ENCODE peak calls at places on chromosomes 11 and 22, in four cellular contexts. X is CD8-positive, alpha-beta T cell; V is naive thymus-derived CD4-positive, alpha-beta T cell; L is cardiac muscle cell. E is an unnamed sample.

GRCh38 chr22:42468841-42469240 is 36.6 kb upstream of the NFAM1 start:
- DNase-seq in X (no peak), V (no peak), L (no peak), E (no peak)

GRCh38 chr22:27637604-27638003 is 164.0 kb downstream of the MN1 start:
- DNase-seq in X (no peak), V (no peak), L (no peak), E (no peak)

GRCh38 chr11:18368236-18368635 is 26.1 kb upstream of the LDHA start:
- DNase-seq in X (no peak), V (no peak), L (no peak), E (no peak)

GRCh38 chr22:20063271-20064139 is 16.5 kb upstream of the DGCR8 start:
- DNase-seq in X (no peak), V (no peak), L (no peak), E (no peak)

GRCh38 chr11:116172156-116172555 is 600.6 kb downstream of the BUD13 start:
- DNase-seq in X (peak), V (no peak), L (no peak), E (no peak)

GRCh38 chr11:11403763-11404725 is 51.0 kb upstream of the CSNK2A3 start:
- DNase-seq in X (no peak), V (no peak), L (no peak), E (peak)

GRCh38 chr11:13595166-13595565 is 73.3 kb upstream of the FAR1 start:
- DNase-seq in X (no peak), V (no peak), L (no peak), E (no peak)

GRCh38 chr11:119530503-119530902 is 107.5 kb upstream of the THY1 start:
- DNase-seq in X (no peak), V (no peak), L (no peak), E (no peak)

GRCh38 chr22:46321387-46321775 is 14.1 kb upstream of the TRMU start:
- DNase-seq in X (no peak), V (no peak), L (no peak), E (no peak)

GRCh38 chr11:10432493-10432892 is 22.6 kb upstream of the AMPD3 start:
- DNase-seq in X (no peak), V (no peak), L (no peak), E (no peak)

GRCh38 chr11:110438017-110438416 is 8.3 kb downstream of the FDX1 start:
- DNase-seq in X (no peak), V (no peak), L (no peak), E (no peak)

GRCh38 chr11:62532096-62532495 is 14.5 kb downstream of the AHNAK start:
- DNase-seq in X (no peak), V (no peak), L (no peak), E (no peak)

GRCh38 chr11:128205796-128206195 is 381.6 kb downstream of the ETS1 start:
- DNase-seq in X (no peak), V (no peak), L (no peak), E (no peak)

GRCh38 chr22:36339171-36340065 is 48.3 kb downstream of the MYH9 start:
- DNase-seq in X (no peak), V (no peak), L (no peak), E (no peak)

GRCh38 chr22:49910229-49911155 is 7.7 kb downstream of the ALG12 start:
- DNase-seq in X (no peak), V (no peak), L (no peak), E (peak)

GRCh38 chr11:31870609-31871309 is 59.6 kb upstream of the PAX6 start:
- DNase-seq in X (no peak), V (peak), L (peak), E (peak)

GRCh38 chr22:35911877-35912276 is 116.7 kb downstream of the RBFOX2 start:
- DNase-seq in X (no peak), V (no peak), L (no peak), E (no peak)

GRCh38 chr11:76939219-76939631 is 78.5 kb downstream of the ACER3 start:
- DNase-seq in X (no peak), V (no peak), L (no peak), E (no peak)

GRCh38 chr11:2103666-2104523 is 35.3 kb downstream of the IGF2 start:
- DNase-seq in X (no peak), V (no peak), L (no peak), E (peak)

GRCh38 chr22:20937031-20937793 is 20.0 kb downstream of the CRKL start:
- DNase-seq in X (no peak), V (no peak), L (no peak), E (peak)

GRCh38 chr22:42066937-42067336 is 3.7 kb downstream of the NAGA start:
- DNase-seq in X (no peak), V (no peak), L (no peak), E (no peak)

GRCh38 chr11:64924910-64925284 is 408 bp downstream of the PPP2R5B start:
- DNase-seq in X (no peak), V (no peak), L (no peak), E (no peak)

GRCh38 chr11:74870485-74870884 is 78.4 kb downstream of the XRRA1 start:
- DNase-seq in X (no peak), V (no peak), L (no peak), E (no peak)

GRCh38 chr11:97615541-97615940 is 1225.7 kb downstream of the JRKL start:
- DNase-seq in X (no peak), V (no peak), L (no peak), E (no peak)

GRCh38 chr22:31192513-31192912 is 19.6 kb upstream of the LIMK2 start:
- DNase-seq in X (no peak), V (no peak), L (no peak), E (no peak)

GRCh38 chr22:42743501-42743991 is 22.9 kb upstream of the A4GALT start:
- DNase-seq in X (no peak), V (no peak), L (no peak), E (peak)

GRCh38 chr11:116162086-116162485 is 610.7 kb downstream of the BUD13 start:
- DNase-seq in X (no peak), V (no peak), L (no peak), E (no peak)

GRCh38 chr11:95891423-95892177 is 32.3 kb downstream of the MTMR2 start:
- DNase-seq in X (no peak), V (no peak), L (no peak), E (no peak)

GRCh38 chr11:65187146-65187675 is 5.5 kb downstream of the CAPN1 start:
- DNase-seq in X (no peak), V (no peak), L (no peak), E (no peak)

GRCh38 chr11:112161012-112161411 is 2.9 kb downstream of the IL18 start:
- DNase-seq in X (no peak), V (no peak), L (no peak), E (no peak)

GRCh38 chr11:112165049-112165448 is 1.2 kb upstream of the IL18 start:
- DNase-seq in X (no peak), V (no peak), L (no peak), E (no peak)

GRCh38 chr11:112160452-112160851 is 3.4 kb downstream of the IL18 start:
- DNase-seq in X (no peak), V (no peak), L (no peak), E (no peak)

GRCh38 chr11:112163875-112164521 is at the start of gene IL18:
- DNase-seq in X (no peak), V (no peak), L (peak), E (peak)

GRCh38 chr11:112162761-112163669 is 879 bp downstream of the IL18 start:
- DNase-seq in X (no peak), V (no peak), L (no peak), E (no peak)
- H3K27ac ChIP-seq in X (no peak), V (no peak), L (no peak), E (peak)

GRCh38 chr11:34793666-34794065 is 122.5 kb downstream of the APIP start:
- DNase-seq in X (no peak), V (no peak), L (no peak), E (no peak)
- H3K4me3 ChIP-seq in X (no peak), V (no peak), L (no peak), E (no peak)

GRCh38 chr22:43826142-43827093 is 14.3 kb upstream of the EFCAB6 start:
- DNase-seq in X (no peak), V (no peak), L (no peak), E (no peak)
- H3K27ac ChIP-seq in X (no peak), V (no peak), L (no peak), E (no peak)

GRCh38 chr11:8794677-8795103 is 112.1 kb downstream of the RPL27A start:
- DNase-seq in X (no peak), V (no peak), L (peak), E (no peak)
- H3K4me3 ChIP-seq in X (no peak), V (no peak), L (no peak), E (no peak)

GRCh38 chr11:69891421-69892236 is 72.4 kb upstream of the FGF3 start:
- DNase-seq in X (no peak), V (no peak), L (no peak), E (no peak)
- H3K27ac ChIP-seq in X (no peak), V (no peak), L (no peak), E (no peak)

DNA sequence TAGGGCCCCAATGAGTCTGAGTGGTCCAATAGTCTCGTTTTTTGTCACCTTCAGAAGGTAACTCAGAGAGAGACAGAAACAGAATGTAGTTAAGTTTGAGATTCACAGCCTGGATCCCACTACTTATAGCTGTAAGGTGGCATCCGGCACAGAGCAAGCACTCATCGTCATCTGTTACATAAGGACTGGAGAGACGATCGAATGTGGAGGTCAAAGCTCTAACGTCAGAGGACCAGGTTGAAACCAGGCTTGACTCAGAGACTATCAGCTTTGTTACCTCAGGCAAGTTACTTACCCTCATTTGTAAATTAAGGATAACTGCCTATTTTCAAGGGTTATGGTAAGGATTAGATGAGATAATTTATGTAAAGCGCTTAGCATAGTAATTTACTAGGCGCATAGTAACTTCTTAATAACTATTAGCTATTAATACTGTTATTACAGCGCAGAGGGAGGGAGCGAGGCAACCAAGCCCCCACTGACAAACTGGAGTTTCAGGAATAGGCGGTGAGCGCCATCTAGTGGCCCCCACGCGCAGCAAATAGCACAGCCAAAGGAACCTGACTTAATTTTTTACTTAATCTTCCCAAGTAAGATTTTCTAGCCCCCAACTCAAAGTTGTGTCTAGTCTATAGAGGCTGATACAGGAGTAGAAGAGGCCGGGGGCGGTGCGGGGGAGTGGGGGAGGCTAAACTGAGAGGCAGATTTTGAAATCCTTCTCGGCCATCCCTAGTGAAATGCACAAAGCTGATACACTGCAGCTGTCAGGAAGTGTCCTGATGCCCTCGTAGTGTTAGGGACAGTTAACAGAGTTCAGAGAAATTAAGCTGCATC is 29.0 kb upstream of the API5 start:
- DNase-seq in X (peak), V (peak), L (peak), E (peak)
- H3K4me3 ChIP-seq in X (no peak), V (no peak), L (no peak), E (no peak)

GRCh38 chr11:134557571-134558257 is 145.7 kb upstream of the B3GAT1 start:
- DNase-seq in X (peak), V (no peak), L (no peak), E (no peak)
- H3K27ac ChIP-seq in X (no peak), V (no peak), L (no peak), E (no peak)

E was measured in lower lobe of right lung.